ENCODE peak calls at places on chromosomes 6 and 20, in eight cellular contexts. E, O, H, G, M, B, F and A are unnamed samples.

GRCh38 chr20:57802877-57803717 is 93.3 kb upstream of the PMEPA1 start:
- DNase-seq in M (no peak), H (no peak), O (no peak), F (no peak), B (no peak), E (no peak), G (no peak), A (no peak)

GRCh38 chr20:10670521-10671220 is 3.1 kb downstream of the JAG1 start:
- DNase-seq in O (peak), E (peak), F (no peak), G (no peak), H (no peak), M (no peak), B (no peak), A (peak)

GRCh38 chr6:168715643-168716481 is 274.9 kb downstream of the SMOC2 start:
- DNase-seq in M (no peak), B (no peak), O (no peak), E (no peak), G (no peak), F (no peak), H (no peak), A (no peak)

GRCh38 chr6:57432162-57432561 is 114.7 kb downstream of the PRIM2 start:
- DNase-seq in F (no peak), M (no peak), G (peak), O (no peak), H (no peak), B (no peak), E (peak), A (peak)

GRCh38 chr6:80531676-80532619 is 425.5 kb downstream of the BCKDHB start:
- DNase-seq in B (no peak), H (no peak), F (no peak), E (peak), O (no peak), M (no peak), G (peak), A (peak)

GRCh38 chr6:21426841-21427490 is 166.6 kb upstream of the SOX4 start:
- DNase-seq in B (no peak), O (no peak), E (no peak), F (no peak), H (no peak), M (no peak), G (peak), A (peak)

GRCh38 chr6:157761331-157761921 is 61.6 kb upstream of the SNX9 start:
- DNase-seq in E (peak), M (peak), B (peak), F (no peak), G (peak), O (no peak), H (no peak), A (peak)

GRCh38 chr6:152271681-152272464 is 365.3 kb downstream of the SYNE1 start:
- DNase-seq in B (peak), F (no peak), M (no peak), H (no peak), E (peak), G (peak), O (no peak), A (peak)

GRCh38 chr20:56017560-56017959 is 12.2 kb upstream of the CBLN4 start:
- DNase-seq in E (no peak), F (no peak), G (no peak), O (no peak), H (no peak), M (no peak), B (no peak), A (no peak)

GRCh38 chr6:1554881-1555569 is 54.7 kb upstream of the FOXC1 start:
- DNase-seq in G (peak), O (no peak), F (peak), H (peak), B (peak), M (peak), E (peak), A (peak)

GRCh38 chr20:49999329-49999728 is 16.5 kb downstream of the SNAI1 start:
- DNase-seq in O (no peak), B (no peak), E (no peak), H (no peak), G (no peak), F (no peak), M (no peak), A (no peak)

GRCh38 chr6:136788069-136788902 is 4.0 kb downstream of the MAP3K5 start:
- DNase-seq in H (no peak), B (no peak), O (no peak), G (peak), F (no peak), E (peak), M (no peak), A (peak)

GRCh38 chr20:1333462-1334369 is 4.8 kb upstream of the SDCBP2 start:
- DNase-seq in E (no peak), M (peak), F (peak), H (no peak), G (no peak), O (no peak), B (no peak), A (no peak)

DNA sequence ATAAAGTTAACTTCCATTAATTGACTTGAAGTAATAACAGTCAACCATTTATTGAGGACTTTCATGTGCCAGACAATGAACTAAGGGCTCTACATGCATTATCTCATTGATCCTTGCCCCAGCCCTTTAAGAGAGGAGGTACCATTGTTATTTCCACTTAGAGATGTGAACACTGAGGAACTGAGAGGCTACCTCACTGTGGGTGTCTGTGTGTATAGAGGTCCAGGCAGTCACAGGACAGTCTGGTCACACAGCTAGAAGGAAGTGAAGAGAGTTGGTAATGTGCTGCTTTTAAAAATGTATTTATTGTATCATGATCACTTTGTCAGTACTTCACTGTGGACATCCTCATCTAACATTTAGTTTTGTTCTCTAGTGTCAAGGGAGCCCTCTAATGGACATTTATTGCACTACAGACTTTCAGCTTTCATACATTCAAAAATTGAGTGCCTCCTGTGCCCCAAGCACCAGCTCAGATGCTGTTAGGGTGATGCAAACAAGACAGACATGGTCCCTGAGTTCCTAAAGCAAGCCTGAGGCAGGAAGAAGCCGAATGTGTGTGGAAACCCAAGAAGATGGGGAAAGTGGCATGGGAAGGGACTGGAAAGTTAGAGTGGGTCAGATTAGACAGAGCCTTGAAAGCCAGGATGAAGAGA is 122.9 kb downstream of the SLC16A10 start:
- DNase-seq in E (peak), H (peak), F (no peak), B (no peak), O (peak), M (peak), G (peak), A (peak)
- TF ChIP-seq CTCF in E (peak), H (peak), F (peak), B (peak), O (peak), M (peak), G (peak), A (peak)

DNA sequence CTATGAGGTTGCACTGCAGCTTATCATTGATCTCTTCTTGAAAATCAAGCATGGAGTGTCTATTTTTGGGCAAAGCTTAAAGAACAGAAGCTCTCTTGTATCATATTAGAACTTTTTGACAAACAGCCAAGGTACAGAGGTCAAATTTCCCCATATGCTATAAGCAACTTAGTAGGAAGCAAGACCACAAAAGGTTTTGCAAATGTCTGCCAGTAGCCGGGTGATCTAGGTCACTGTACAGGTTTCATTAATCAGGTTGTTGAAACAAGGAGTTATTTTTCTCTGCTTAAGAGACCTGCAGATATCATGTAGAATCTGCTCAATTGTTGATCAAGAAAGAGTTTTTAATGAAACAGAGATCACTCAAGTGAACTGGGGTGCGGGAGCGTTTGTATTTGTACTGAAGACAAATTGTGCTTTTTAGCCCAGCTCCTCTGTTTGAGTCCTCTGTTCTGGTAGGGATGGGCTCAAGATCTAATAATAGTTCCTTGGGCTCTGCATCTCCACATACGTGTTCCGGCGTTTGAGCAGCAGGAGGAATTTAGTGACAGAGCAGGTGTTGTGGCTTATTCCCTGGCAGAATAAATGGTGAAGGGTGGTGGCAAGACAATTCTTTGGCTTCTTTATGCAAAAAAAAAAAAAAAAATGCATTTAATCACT is 4.3 kb downstream of the CITED2 start:
- DNase-seq in G (peak), B (no peak), M (no peak), H (no peak), F (no peak), O (no peak), E (peak), A (peak)
- H3K4me3 ChIP-seq in G (peak), B (peak), M (no peak), H (no peak), F (peak), O (no peak), E (no peak), A (peak)

GRCh38 chr6:79525272-79526100 is 11.7 kb downstream of the LCA5 start:
- DNase-seq in F (peak), E (peak), G (peak), M (no peak), O (no peak), B (peak), H (no peak), A (peak)
- TF ChIP-seq CTCF in F (no peak), E (no peak), G (no peak), M (no peak), O (no peak), B (no peak), H (no peak), A (no peak)

GRCh38 chr6:133969285-133969946 is 16.4 kb downstream of the TBPL1 start:
- DNase-seq in M (no peak), E (no peak), O (no peak), G (no peak), B (no peak), F (no peak), H (no peak), A (no peak)
- H3K4me3 ChIP-seq in M (no peak), E (no peak), O (no peak), G (no peak), B (no peak), F (no peak), H (no peak), A (no peak)

GRCh38 chr20:59297641-59298040 is 2.8 kb upstream of the EDN3 start:
- DNase-seq in E (no peak), B (no peak), O (no peak), F (no peak), M (no peak), H (no peak), G (no peak), A (no peak)
- TF ChIP-seq CTCF in E (no peak), B (no peak), O (no peak), F (no peak), M (no peak), H (no peak), G (no peak), A (no peak)

DNA sequence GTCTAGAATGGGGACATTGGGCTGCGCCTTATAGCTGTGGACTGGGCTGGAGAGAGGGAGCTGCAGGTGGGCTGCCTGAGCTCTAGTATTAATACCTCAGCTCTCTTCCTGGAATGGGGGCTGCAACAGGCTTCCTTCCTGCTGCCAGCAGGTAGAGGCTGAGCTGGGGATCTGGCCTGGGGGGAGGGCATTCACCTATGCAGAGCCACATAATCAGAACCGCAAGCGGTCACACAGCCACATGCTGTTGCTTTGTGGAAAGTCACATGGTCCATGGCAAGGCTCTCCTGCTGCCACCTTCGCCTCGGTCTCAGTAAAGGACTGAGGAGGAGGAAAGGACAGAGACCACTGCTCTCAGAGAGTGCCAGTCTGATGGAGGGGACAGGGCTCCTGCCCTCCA is 35.7 kb downstream of the ITPR3 start:
- DNase-seq in O (no peak), F (no peak), G (no peak), H (no peak), E (no peak), M (no peak), B (no peak), A (no peak)
- H3K4me3 ChIP-seq in O (no peak), F (no peak), G (no peak), H (no peak), E (no peak), M (no peak), B (no peak), A (no peak)

DNA sequence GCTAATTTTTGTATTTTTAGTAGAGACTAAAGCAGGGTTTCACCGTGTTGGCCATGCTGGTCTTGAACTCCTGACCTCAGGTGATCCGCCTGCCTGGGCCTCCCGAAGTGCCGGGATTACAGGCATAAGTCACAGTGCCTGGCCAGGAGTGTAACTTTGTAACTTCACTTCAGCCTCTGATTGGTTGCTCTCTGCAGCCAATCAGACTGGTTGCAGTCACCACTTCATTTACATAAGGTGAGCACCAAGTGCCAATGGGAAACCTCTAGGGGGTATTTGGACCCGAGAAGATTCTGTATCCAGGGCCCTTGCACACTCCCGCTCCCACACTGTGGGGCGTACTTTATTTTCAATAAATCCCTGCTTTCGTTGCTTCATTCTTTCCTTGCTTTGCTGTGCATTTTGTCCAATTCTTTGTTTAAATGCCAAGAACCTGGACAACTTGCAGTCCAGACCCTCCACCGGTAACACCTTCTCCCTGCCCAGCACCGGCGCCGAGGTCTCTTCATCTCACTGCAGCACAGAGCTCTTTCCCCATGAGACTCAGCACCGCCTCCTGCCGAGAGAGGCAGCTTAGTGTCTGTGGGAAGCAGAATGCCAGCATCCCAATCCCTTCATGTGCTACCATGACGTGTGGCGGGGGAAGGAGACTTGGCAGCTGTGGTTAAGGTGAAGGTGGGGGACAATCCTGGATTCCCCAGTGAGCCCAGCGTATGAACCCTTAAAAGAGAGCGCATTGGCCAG is 14.0 kb upstream of the MRGBP start:
- DNase-seq in O (no peak), F (no peak), B (no peak), E (no peak), H (no peak), M (no peak), G (no peak), A (no peak)
- TF ChIP-seq CTCF in O (no peak), F (no peak), B (no peak), E (no peak), H (no peak), M (no peak), G (peak), A (peak)